ENCODE peak calls at places on chromosomes 6 and 20, in seven cellular contexts. J is aorta, M is lower lobe of right lung, Y is neuronal stem cell, G is stomach, S is heart left ventricle, P is prostate gland. E is an unnamed sample. For H3K4me1, the result is how much of the 10 kb centered on the place peaks cover.

GRCh38 chr6:135180458-135181332 is at the start of gene MYB:
- DNase-seq in J (peak), M (peak), Y (peak), G (peak), S (peak), P (peak), E (peak)

GRCh38 chr6:667253-667927 is 10.5 kb upstream of the HUS1B start:
- DNase-seq in J (no peak), M (no peak), Y (no peak), G (no peak), S (no peak), P (no peak), E (no peak)

GRCh38 chr6:170271771-170272314 is 19.0 kb downstream of the DLL1 start:
- DNase-seq in J (peak), M (peak), Y (no peak), G (no peak), S (no peak), P (no peak), E (peak)

GRCh38 chr6:154457046-154457713 is 53.3 kb downstream of the CNKSR3 start:
- DNase-seq in J (no peak), M (no peak), Y (no peak), G (no peak), S (no peak), P (no peak), E (no peak)

GRCh38 chr20:64182146-64182865 is 18.1 kb downstream of the MYT1 start:
- DNase-seq in J (no peak), M (peak), Y (no peak), G (no peak), S (no peak), P (no peak), E (no peak)

GRCh38 chr6:160088069-160088773 is 33.4 kb upstream of the SLC22A1 start:
- DNase-seq in J (peak), M (no peak), Y (peak), G (peak), S (peak), P (peak), E (no peak)

GRCh38 chr6:9496837-9497236 is 918.0 kb downstream of the TFAP2A start:
- DNase-seq in J (no peak), M (no peak), Y (no peak), G (no peak), S (no peak), P (no peak), E (no peak)

GRCh38 chr20:37407117-37407566 is 61.2 kb downstream of the SRC start:
- DNase-seq in J (no peak), M (no peak), Y (no peak), G (no peak), S (no peak), P (no peak), E (no peak)

GRCh38 chr6:160398674-160399271 is 50.6 kb downstream of the SLC22A3 start:
- DNase-seq in J (no peak), M (no peak), Y (no peak), G (no peak), S (no peak), P (no peak), E (no peak)

GRCh38 chr6:72649032-72649984 is 27.4 kb downstream of the KCNQ5 start:
- DNase-seq in J (no peak), M (no peak), Y (no peak), G (no peak), S (no peak), P (no peak), E (no peak)

GRCh38 chr6:80142586-80142985 is 36.1 kb downstream of the BCKDHB start:
- DNase-seq in J (no peak), M (no peak), Y (no peak), G (no peak), S (no peak), P (no peak), E (no peak)

GRCh38 chr20:24998121-24998520 is 5.6 kb upstream of the APMAP start:
- DNase-seq in J (no peak), M (no peak), Y (no peak), G (no peak), S (peak), P (no peak), E (no peak)

GRCh38 chr20:1813101-1813529 is 82.1 kb upstream of the SIRPA start:
- DNase-seq in J (peak), M (no peak), Y (no peak), G (peak), S (peak), P (peak), E (no peak)

GRCh38 chr6:148513145-148514071 is 170.8 kb downstream of the SASH1 start:
- DNase-seq in J (no peak), M (no peak), Y (no peak), G (no peak), S (peak), P (no peak), E (no peak)

GRCh38 chr20:63344616-63345327 is 16.4 kb downstream of the CHRNA4 start:
- DNase-seq in J (no peak), M (no peak), Y (no peak), G (no peak), S (peak), P (no peak), E (no peak)

GRCh38 chr6:15509335-15509933 is 153.4 kb downstream of the DTNBP1 start:
- DNase-seq in J (no peak), M (no peak), Y (no peak), G (no peak), S (no peak), P (no peak), E (no peak)

GRCh38 chr20:58228484-58229197 is at the start of gene ANKRD60:
- DNase-seq in J (no peak), M (no peak), Y (peak), G (no peak), S (no peak), P (no peak), E (peak)

GRCh38 chr6:81998432-81998831 is 246.0 kb upstream of the TENT5A start:
- DNase-seq in J (no peak), M (no peak), Y (no peak), G (no peak), S (no peak), P (no peak), E (no peak)

GRCh38 chr6:41191569-41191968 is 9.4 kb downstream of the TREML2 start:
- DNase-seq in J (peak), M (peak), Y (no peak), G (no peak), S (no peak), P (no peak), E (no peak)

GRCh38 chr20:19012671-19013070 is 199.1 kb downstream of the SCP2D1 start:
- DNase-seq in J (no peak), M (no peak), Y (no peak), G (no peak), S (no peak), P (no peak), E (no peak)

GRCh38 chr6:166520905-166521834 is 65.3 kb downstream of the RAMACL start:
- DNase-seq in J (no peak), M (no peak), Y (no peak), G (no peak), S (no peak), P (no peak), E (no peak)

GRCh38 chr6:143264291-143264834 is 186.1 kb downstream of the ADAT2 start:
- DNase-seq in J (no peak), M (no peak), Y (no peak), G (no peak), S (no peak), P (no peak), E (no peak)

GRCh38 chr6:89630488-89630887 is 8.1 kb downstream of the LYRM2 start:
- DNase-seq in J (no peak), M (no peak), Y (no peak), G (no peak), S (peak), P (no peak), E (no peak)

GRCh38 chr6:165976705-165977104 is 190.9 kb downstream of the TBXT start:
- DNase-seq in J (no peak), M (no peak), Y (no peak), G (no peak), S (no peak), P (no peak), E (no peak)

GRCh38 chr6:121247386-121247785 is 86.9 kb downstream of the TBC1D32 start:
- DNase-seq in J (no peak), M (no peak), Y (no peak), G (no peak), S (no peak), P (no peak), E (no peak)

GRCh38 chr6:70108230-70108629 is 194.7 kb downstream of the COL9A1 start:
- DNase-seq in J (no peak), M (no peak), Y (peak), G (no peak), S (no peak), P (no peak), E (no peak)

GRCh38 chr20:46651091-46651962 is at the start of gene SLC13A3:
- DNase-seq in J (no peak), M (no peak), Y (peak), G (peak), S (no peak), P (no peak), E (no peak)

GRCh38 chr6:118869350-118869749 is 24.6 kb upstream of the ASF1A start:
- DNase-seq in J (no peak), M (no peak), Y (no peak), G (no peak), S (no peak), P (no peak), E (no peak)

GRCh38 chr6:105001906-105002305 is 45.0 kb downstream of the LIN28B start:
- DNase-seq in J (no peak), M (no peak), Y (no peak), G (no peak), S (no peak), P (no peak), E (no peak)

GRCh38 chr20:53826597-53827291 is 233.1 kb upstream of the ZNF217 start:
- DNase-seq in J (peak), M (peak), Y (no peak), G (no peak), S (no peak), P (no peak), E (no peak)

GRCh38 chr6:11433860-11434259 is 103.7 kb upstream of the TMEM170B start:
- DNase-seq in J (no peak), M (no peak), Y (no peak), G (no peak), S (no peak), P (no peak), E (no peak)

GRCh38 chr6:160240691-160241084 is 17.9 kb downstream of the SLC22A2 start:
- DNase-seq in J (no peak), M (no peak), Y (no peak), G (no peak), S (no peak), P (no peak), E (no peak)

GRCh38 chr6:47147175-47147727 is 105.1 kb upstream of the ADGRF1 start:
- DNase-seq in J (no peak), M (no peak), Y (no peak), G (no peak), S (no peak), P (no peak), E (no peak)

GRCh38 chr20:14288341-14289330 is 48.8 kb downstream of the FLRT3 start:
- DNase-seq in J (no peak), M (no peak), Y (no peak), G (no peak), S (no peak), P (no peak), E (no peak)

GRCh38 chr6:56226946-56227879 is 20.2 kb downstream of the COL21A1 start:
- DNase-seq in J (no peak), M (no peak), Y (no peak), G (no peak), S (no peak), P (no peak), E (no peak)

GRCh38 chr6:31186052-31186734 is 15.7 kb upstream of the POU5F1 start:
- DNase-seq in J (peak), M (peak), Y (no peak), G (peak), S (peak), P (peak), E (no peak)
- H3K27ac ChIP-seq in J (no peak), M (peak), Y (no peak), G (peak), S (peak), P (peak), E (no peak)

DNA sequence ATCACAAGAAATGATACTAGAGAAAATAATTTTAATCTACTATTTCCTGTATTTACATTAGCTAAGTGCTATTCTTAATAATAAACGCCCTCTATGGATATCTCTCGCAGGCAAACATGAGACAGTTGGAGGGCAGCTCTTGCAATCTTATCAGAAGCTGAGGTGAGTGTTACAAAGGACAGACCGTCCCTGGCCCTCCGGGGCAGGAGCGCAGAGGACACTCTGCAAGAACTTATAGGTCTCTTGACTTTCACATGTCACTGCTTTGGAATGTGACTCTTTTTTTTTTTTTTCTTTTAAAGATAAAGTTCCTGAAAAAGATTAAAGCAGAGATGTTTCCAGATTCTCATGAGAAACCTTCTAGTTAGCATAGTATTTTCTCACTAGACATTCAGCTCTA is 57.3 kb downstream of the SYTL3 start:
- DNase-seq in J (no peak), M (peak), Y (no peak), G (peak), S (peak), P (no peak), E (no peak)
- H3K4me3 ChIP-seq in J (no peak), M (no peak), Y (no peak), G (no peak), S (no peak), P (no peak), E (no peak)

DNA sequence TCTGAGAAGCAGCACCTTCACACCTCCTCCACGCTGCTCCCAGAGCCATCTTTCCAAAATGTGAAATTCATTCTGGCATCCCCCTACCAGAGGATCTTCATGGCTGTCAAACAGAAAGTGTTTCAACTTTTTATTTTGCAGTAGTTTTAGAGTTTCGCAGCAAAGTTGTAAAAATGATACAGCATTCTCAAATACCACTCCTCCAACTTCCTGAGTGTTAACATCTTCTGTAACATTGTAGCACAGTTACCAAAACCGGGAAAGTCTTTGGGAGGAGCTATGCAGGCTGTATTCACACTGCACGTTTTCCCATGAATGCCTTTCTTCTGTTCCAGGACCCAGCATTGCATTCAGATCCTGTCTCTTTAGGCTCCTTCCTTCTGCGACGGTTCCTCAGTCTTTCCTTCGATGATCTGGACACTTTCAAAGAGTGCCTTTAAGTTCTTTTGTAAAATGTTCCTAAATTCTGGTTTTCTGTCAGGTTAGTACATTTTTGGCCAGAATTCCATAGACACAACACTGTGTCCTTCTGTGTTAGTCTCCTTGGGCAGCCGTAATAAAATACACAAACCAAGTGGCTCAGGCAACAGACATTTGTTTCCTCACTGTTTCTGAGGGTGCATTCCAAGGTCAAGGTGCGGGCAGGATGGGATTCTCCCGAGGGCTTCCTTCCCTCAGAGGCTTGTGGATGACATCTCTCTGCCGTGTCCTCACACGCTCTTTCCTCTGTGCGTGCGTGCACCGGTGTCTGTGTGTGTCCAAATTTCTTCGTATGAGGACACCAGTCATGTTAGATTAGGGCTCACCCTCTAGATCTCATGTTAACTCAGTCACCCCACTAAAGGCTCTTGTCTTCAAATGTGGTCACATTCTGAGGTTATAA is 30.3 kb downstream of the CDYL start:
- DNase-seq in J (no peak), M (no peak), Y (no peak), G (no peak), S (no peak), P (no peak), E (no peak)
- H3K4me1 ChIP-seq in J (under half), M (under half), Y (under half), G (half or more), S (under half), P (under half), E (under half)

GRCh38 chr20:50266293-50267040 is 75.8 kb downstream of the CEBPB start:
- DNase-seq in J (no peak), M (no peak), Y (no peak), G (no peak), S (no peak), P (no peak), E (no peak)
- H3K27ac ChIP-seq in J (no peak), M (peak), Y (no peak), G (peak), S (no peak), P (peak), E (no peak)

DNA sequence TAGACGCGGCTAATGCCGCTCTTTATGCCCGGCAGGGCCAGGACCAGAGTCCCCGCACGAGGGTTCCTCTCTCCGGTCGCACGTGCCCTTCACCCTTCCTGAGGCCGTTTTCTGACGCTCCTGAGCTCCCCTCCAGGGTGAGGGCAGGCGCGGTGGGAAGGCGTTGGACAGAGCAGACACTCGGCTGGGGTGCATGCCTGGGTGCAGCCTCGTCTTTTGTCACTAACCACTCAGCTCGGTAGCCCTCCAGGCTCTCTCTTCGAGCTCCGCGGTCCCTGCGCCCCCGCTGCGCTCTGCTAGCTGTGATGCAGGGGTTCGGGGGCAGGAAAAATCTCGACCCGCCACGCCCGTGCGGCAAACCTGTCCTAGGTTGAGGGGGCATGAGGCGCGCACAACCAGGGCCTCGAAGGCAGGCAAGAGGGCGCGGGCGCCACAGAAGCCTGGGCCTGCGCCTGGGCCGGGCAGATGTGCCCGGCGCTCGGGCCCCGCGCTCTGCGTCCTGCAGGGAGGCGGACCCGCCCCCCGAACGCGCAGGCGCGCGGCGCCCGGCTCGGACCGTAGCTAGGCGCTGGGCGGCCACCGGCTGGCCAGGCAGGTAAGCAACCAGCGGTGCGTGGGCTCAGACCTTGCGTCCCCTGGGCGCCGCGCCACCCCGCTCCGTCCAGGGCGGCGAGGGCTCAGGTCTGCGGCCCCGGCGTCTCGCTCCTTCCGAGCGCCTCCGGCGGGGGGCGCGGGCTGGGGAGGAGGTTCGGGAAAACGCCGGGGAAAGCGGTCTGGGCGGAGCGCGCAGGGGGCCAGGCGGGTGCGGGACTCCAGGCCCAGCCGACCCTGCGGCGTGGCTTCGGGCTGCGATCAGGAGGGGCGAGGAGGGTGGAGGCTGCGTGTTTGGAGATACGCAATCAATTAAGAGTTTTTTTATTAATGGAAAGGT is at the start of gene L3MBTL1:
- DNase-seq in J (peak), M (peak), Y (peak), G (peak), S (peak), P (peak), E (no peak)
- H3K4me3 ChIP-seq in J (peak), M (peak), Y (peak), G (peak), S (peak), P (peak), E (peak)

GRCh38 chr6:7144810-7145209 is 37.0 kb downstream of the RREB1 start:
- DNase-seq in J (no peak), M (no peak), Y (no peak), G (no peak), S (no peak), P (no peak), E (no peak)
- H3K4me1 ChIP-seq in J (under half), M (half or more), Y (under half), G (half or more), S (half or more), P (under half), E (under half)

DNA sequence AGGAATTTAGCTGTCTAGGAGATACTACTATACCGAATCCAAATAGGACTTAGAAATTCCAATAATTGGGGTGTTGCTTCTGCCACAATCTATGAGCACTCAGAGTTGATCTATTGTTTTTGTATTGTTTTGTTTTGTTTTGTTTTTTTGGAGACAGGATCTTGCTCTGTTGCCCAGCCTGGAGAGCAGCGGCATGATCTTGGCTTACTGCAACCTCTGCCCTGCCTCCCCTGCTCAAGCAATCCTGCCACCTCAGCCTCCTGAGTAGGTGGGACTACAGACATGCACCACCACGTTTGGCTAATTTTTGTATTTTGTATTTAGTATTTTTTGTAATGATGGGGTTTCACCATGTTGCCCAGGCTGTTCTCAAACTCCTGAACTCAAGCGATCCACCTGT is 7.4 kb downstream of the ACSS2 start:
- DNase-seq in J (no peak), M (no peak), Y (no peak), G (no peak), S (no peak), P (no peak), E (no peak)
- H3K27ac ChIP-seq in J (no peak), M (no peak), Y (no peak), G (peak), S (no peak), P (no peak), E (no peak)

E was measured in effector memory CD4-positive, alpha-beta T cell.